ENCODE peak calls at places on chromosome X, in nine cellular contexts. U is esophagus squamous epithelium; O is tibial nerve; A is fibroblast of lung; X is astrocyte of the spinal cord; W is AG10803; C is body of pancreas; P is CD8-positive, alpha-beta T cell; F is DND-41. Z is an unnamed sample.

GRCh38 chrX:68880846-68881513 is 52.2 kb downstream of the EFNB1 start:
- DNase-seq in F (no peak), U (no peak), O (no peak), P (no peak), X (no peak), A (no peak), C (no peak), W (no peak), Z (no peak)

GRCh38 chrX:115173181-115173580 is 16.0 kb upstream of the RBMXL3 start:
- DNase-seq in C (no peak), X (no peak), P (no peak), A (no peak), F (no peak), W (no peak), O (no peak), U (no peak), Z (no peak)

GRCh38 chrX:16665089-16665488 is 15.1 kb downstream of the S100G start:
- DNase-seq in W (peak), A (peak), P (no peak), X (peak), O (no peak), F (no peak), U (no peak), C (no peak), Z (peak)

GRCh38 chrX:9285342-9285771 is 179.5 kb upstream of the TBL1X start:
- DNase-seq in X (no peak), F (no peak), C (no peak), P (peak), A (no peak), O (no peak), U (no peak), W (no peak), Z (no peak)

GRCh38 chrX:23819385-23820234 is 36.6 kb downstream of the SAT1 start:
- DNase-seq in F (no peak), O (no peak), A (no peak), W (peak), U (no peak), P (no peak), X (peak), C (no peak), Z (no peak)

GRCh38 chrX:26253526-26253925 is 37.6 kb downstream of the MAGEB5 start:
- DNase-seq in U (no peak), F (no peak), A (no peak), X (no peak), P (no peak), O (no peak), W (no peak), C (no peak), Z (no peak)

GRCh38 chrX:141662781-141663180 is 35.8 kb downstream of the SPANXD start:
- DNase-seq in U (no peak), C (no peak), W (no peak), X (no peak), P (no peak), O (no peak), A (peak), F (no peak), Z (peak)

GRCh38 chrX:118212817-118213183 is 96.2 kb upstream of the KLHL13 start:
- DNase-seq in X (no peak), F (no peak), P (no peak), O (no peak), C (no peak), A (no peak), U (no peak), W (no peak), Z (no peak)

GRCh38 chrX:40227111-40227510 is 129.4 kb upstream of the BCOR start:
- DNase-seq in O (no peak), X (no peak), F (peak), C (no peak), U (no peak), P (no peak), A (no peak), W (no peak), Z (no peak)

GRCh38 chrX:70264784-70265183 is 3.4 kb upstream of the ARR3 start:
- DNase-seq in F (no peak), U (no peak), P (no peak), C (no peak), A (peak), X (no peak), W (no peak), O (no peak), Z (peak)

GRCh38 chrX:119990995-119991787 is 47.6 kb upstream of the NKAP start:
- DNase-seq in O (no peak), A (no peak), P (no peak), C (peak), X (no peak), U (no peak), W (no peak), F (no peak), Z (no peak)
- H3K4me3 ChIP-seq in O (no peak), A (no peak), P (peak), C (no peak), X (no peak), U (no peak), W (no peak), F (no peak), Z (no peak)

GRCh38 chrX:30570505-30570904 is 7.1 kb downstream of the TASL start:
- DNase-seq in O (no peak), U (no peak), A (peak), F (no peak), P (no peak), C (no peak), X (peak), W (peak), Z (peak)
- TF ChIP-seq CTCF in O (peak), U (peak), A (peak), F (peak), P (peak), C (peak), X (peak), W (peak), Z (peak)

DNA sequence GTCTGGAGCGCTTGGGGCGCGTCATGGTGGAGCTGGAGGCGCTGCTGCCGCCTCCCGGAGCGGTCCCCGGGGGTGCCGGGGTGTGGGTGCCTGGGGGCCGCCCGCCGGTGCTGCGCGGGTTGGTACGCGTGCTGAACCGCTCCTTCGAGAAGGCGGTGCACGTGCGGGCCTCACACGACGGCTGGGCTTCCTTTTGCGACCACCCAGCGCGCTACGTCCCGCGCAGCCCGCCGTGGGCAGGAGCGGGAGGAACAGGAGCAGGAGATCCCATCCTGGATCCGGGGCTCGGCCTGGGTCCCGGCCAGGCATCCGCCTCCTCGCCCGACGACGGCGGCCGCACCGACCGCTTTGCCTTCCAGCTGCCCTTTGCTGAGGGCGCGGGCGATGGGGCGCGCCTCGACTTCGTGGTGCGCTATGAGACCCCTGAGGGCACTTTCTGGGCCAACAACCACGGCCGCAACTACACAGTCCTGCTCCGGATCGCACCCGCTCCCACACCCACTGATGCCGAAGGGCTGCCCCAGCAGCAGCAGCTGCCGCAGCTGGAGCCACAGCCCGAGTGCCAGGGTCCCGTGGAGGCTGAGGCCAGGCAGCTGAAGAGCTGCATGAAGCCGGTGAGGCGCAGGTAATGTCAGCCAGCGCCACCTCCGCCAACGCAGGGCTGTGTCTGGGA is 792 bp downstream of the PPP1R3F start:
- DNase-seq in P (no peak), W (no peak), O (no peak), C (no peak), F (no peak), A (no peak), X (no peak), U (no peak), Z (no peak)
- H3K4me3 ChIP-seq in P (peak), W (peak), O (peak), C (peak), F (peak), A (peak), X (peak), U (peak), Z (peak)

DNA sequence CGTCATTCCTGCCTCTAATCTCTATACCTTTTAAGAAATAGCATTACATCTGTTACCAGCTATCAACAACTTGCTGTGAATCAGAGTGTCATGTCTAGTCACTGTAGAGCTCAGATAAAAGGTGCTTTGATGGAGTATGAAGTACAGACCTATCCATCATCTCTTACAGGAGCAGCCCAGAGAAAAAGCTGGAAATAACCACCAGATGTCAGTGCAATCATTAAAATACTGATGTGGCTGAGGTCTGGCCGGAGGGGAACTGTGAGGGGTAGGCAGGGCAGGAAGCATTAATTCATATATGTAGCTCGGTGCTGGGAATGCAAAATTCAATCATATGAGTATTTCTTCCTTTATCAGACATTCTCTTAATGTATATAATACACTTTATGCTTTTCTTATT is 100.6 kb downstream of the AKAP4 start:
- DNase-seq in P (no peak), W (no peak), A (no peak), O (no peak), U (no peak), F (no peak), C (no peak), X (no peak), Z (no peak)
- TF ChIP-seq CTCF in P (no peak), W (peak), A (peak), O (no peak), U (peak), F (peak), C (peak), X (peak), Z (peak)

GRCh38 chrX:136209016-136209738 is 42.0 kb downstream of the MAP7D3 start:
- DNase-seq in U (no peak), P (peak), X (peak), C (peak), O (peak), A (peak), W (peak), F (peak), Z (peak)

GRCh38 chrX:136210806-136211205 is 40.4 kb downstream of the MAP7D3 start:
- DNase-seq in O (no peak), C (no peak), A (no peak), P (no peak), X (no peak), F (no peak), W (peak), U (no peak), Z (peak)

GRCh38 chrX:136211766-136212556 is 39.2 kb downstream of the MAP7D3 start:
- DNase-seq in C (no peak), W (no peak), P (no peak), U (no peak), F (no peak), O (no peak), A (no peak), X (no peak), Z (no peak)

GRCh38 chrX:136209751-136210150 is 41.4 kb downstream of the MAP7D3 start:
- DNase-seq in O (no peak), W (no peak), P (no peak), F (no peak), U (no peak), X (no peak), C (no peak), A (no peak), Z (no peak)

DNA sequence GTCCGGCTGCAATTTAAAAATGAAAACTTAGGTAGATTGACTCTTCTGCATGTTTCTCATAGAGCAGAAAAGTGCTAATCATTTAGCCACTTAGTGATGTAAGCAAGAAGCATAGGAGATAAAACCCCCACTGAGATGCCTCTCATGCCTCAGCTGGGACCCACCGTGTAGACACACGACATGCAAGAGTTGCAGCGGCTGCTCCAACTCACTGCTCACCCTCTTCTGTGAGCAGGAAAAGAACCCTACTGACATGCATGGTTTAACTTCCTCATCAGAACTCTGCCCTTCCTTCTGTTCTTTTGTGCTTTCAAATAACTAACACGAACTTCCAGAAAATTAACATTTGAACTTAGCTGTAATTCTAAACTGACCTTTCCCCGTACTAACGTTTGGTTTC is 41.0 kb downstream of the MAP7D3 start:
- DNase-seq in A (no peak), X (no peak), O (no peak), C (no peak), U (no peak), W (no peak), F (no peak), P (no peak), Z (no peak)
- H3K4me3 ChIP-seq in A (no peak), X (no peak), O (no peak), C (no peak), U (no peak), W (no peak), F (no peak), P (no peak), Z (no peak)

DNA sequence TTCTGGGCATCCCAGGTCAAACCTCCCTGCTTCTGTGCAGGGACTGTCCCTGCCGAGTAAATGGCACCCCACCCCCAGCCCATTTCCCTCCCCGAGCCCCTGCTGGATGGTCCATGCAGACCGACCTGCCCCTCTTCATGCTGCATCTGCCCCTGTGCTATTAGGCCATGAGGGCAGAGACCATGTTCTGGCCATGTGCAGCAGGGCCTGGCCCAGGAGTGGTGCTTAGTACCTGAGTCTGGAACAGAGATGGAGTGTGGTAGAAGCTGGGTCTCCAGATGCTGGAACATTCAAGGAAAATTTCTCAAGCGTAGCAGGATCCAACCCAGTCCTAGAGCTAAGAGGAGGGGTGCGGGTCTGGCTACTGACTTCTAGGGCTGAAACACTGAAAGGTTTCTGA is 15.3 kb upstream of the UBA1 start:
- DNase-seq in U (no peak), P (no peak), X (no peak), W (no peak), F (no peak), O (no peak), C (no peak), A (no peak), Z (no peak)
- TF ChIP-seq CTCF in U (no peak), P (no peak), X (no peak), W (no peak), F (no peak), O (no peak), C (no peak), A (no peak), Z (no peak)

GRCh38 chrX:73962948-73963347 is 341.0 kb upstream of the ZCCHC13 start:
- DNase-seq in C (no peak), O (no peak), U (no peak), W (no peak), F (no peak), X (no peak), P (no peak), A (no peak), Z (no peak)

GRCh38 chrX:73964607-73965006 is 339.4 kb upstream of the ZCCHC13 start:
- DNase-seq in X (no peak), W (no peak), C (no peak), F (no peak), P (no peak), U (no peak), O (no peak), A (no peak), Z (no peak)

GRCh38 chrX:73963682-73964081 is 340.3 kb upstream of the ZCCHC13 start:
- DNase-seq in P (no peak), A (no peak), O (no peak), X (no peak), C (no peak), U (no peak), W (no peak), F (no peak), Z (no peak)

DNA sequence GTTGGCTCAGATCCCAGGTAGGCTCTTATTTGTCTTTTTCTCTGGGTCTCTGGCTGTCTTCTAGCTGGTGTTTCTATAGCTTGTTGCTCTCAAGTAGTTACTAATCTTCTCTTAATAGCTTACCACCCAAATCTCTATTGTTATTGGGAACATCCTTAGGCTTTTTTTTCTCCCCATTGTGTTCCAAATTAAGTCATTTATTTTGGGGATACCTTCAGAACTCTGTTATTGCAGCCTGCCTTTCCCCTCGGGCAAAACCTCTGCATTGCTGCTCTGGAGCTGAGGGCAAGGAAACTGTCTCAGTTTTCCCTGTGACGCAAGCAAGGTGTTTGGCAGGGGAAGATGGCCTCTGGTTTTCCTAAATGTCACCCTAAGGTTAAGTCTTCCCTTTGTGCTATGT is 338.1 kb upstream of the ZCCHC13 start:
- DNase-seq in F (no peak), U (no peak), C (no peak), X (no peak), W (no peak), A (no peak), O (no peak), P (no peak), Z (no peak)
- H3K4me3 ChIP-seq in F (no peak), U (no peak), C (no peak), X (no peak), W (no peak), A (no peak), O (no peak), P (no peak), Z (no peak)

GRCh38 chrX:150886381-150886780 is 12.1 kb downstream of the CD99L2 start:
- DNase-seq in W (no peak), A (no peak), C (no peak), F (no peak), O (no peak), U (no peak), X (no peak), P (no peak), Z (no peak)

GRCh38 chrX:150879855-150880807 is 18.3 kb downstream of the CD99L2 start:
- DNase-seq in X (no peak), U (no peak), F (no peak), P (no peak), O (no peak), W (no peak), C (no peak), A (no peak), Z (no peak)

GRCh38 chrX:150880808-150881165 is 17.7 kb downstream of the CD99L2 start:
- DNase-seq in C (no peak), X (no peak), W (no peak), O (no peak), P (no peak), U (no peak), A (no peak), F (peak), Z (no peak)
- TF ChIP-seq CTCF in C (no peak), X (no peak), W (no peak), O (no peak), P (no peak), U (no peak), A (no peak), F (no peak), Z (no peak)

GRCh38 chrX:53256446-53257041 is 24.8 kb downstream of the IQSEC2 start:
- DNase-seq in U (no peak), X (no peak), C (no peak), F (no peak), O (no peak), A (no peak), W (no peak), P (no peak), Z (no peak)
- H3K4me3 ChIP-seq in U (no peak), X (no peak), C (no peak), F (no peak), O (no peak), A (no peak), W (no peak), P (no peak), Z (no peak)